ENCODE peak calls at places on chromosomes 11 and 22, in eight cellular contexts. C is HS-27A; L is A549; A is caudate nucleus; N is activated naive CD4-positive, alpha-beta T cell treated with Interleukin-2 at 50 U/mL for 16 hours; Y is stimulated activated CD8-positive, alpha-beta memory T cell treated with anti-CD3 and anti-CD28 coated beads, Interleukin-15, amount 100 ng/mL, for 1 hour; Z is HEK293T; J is naive thymus-derived CD4-positive, alpha-beta T cell. H is an unnamed sample.

GRCh38 chr11:120945042-120945441 is 78.9 kb upstream of the TBCEL start:
- DNase-seq in N (no peak), J (no peak), Z (no peak), C (no peak), Y (no peak), A (no peak), L (no peak), H (no peak)

GRCh38 chr11:115980747-115981475 is 476.7 kb upstream of the CADM1 start:
- DNase-seq in N (no peak), C (no peak), Z (no peak), L (no peak), A (no peak), J (no peak), Y (no peak), H (no peak)

GRCh38 chr22:50125029-50125428 is 35.2 kb downstream of the MOV10L1 start:
- DNase-seq in N (no peak), Y (no peak), J (no peak), Z (no peak), C (no peak), L (no peak), A (no peak), H (no peak)

GRCh38 chr11:134445601-134446325 is 33.7 kb upstream of the B3GAT1 start:
- DNase-seq in L (no peak), A (no peak), Z (no peak), C (no peak), Y (no peak), N (no peak), J (no peak), H (no peak)

GRCh38 chr11:17734418-17734911 is at the start of gene KCNC1:
- DNase-seq in N (no peak), Z (peak), C (no peak), L (peak), J (no peak), Y (no peak), A (no peak), H (peak)

GRCh38 chr11:10640308-10640707 is 53.2 kb downstream of the IRAG1 start:
- DNase-seq in L (no peak), Z (no peak), C (no peak), N (no peak), Y (no peak), J (no peak), A (no peak), H (no peak)

GRCh38 chr22:25741692-25742626 is at the start of gene MYO18B:
- DNase-seq in L (no peak), Y (no peak), Z (no peak), C (no peak), J (no peak), A (no peak), N (no peak), H (no peak)

GRCh38 chr22:41668971-41669911 is 19.4 kb downstream of the SNU13 start:
- DNase-seq in Z (no peak), J (no peak), A (no peak), Y (no peak), C (peak), N (no peak), L (peak), H (no peak)

GRCh38 chr22:38398609-38399401 is 56.2 kb downstream of the KCNJ4 start:
- DNase-seq in J (peak), Y (peak), Z (peak), A (peak), N (peak), C (no peak), L (peak), H (peak)

GRCh38 chr22:22853713-22854112 is 33.9 kb upstream of the IGLL5 start:
- DNase-seq in L (no peak), Z (no peak), C (no peak), N (no peak), A (no peak), J (no peak), Y (no peak), H (no peak)

GRCh38 chr11:94279996-94280395 is 24.4 kb upstream of the IZUMO1R start:
- DNase-seq in C (no peak), Z (no peak), A (no peak), N (no peak), Y (no peak), L (no peak), J (no peak), H (no peak)

GRCh38 chr11:122706261-122706660 is 50.7 kb downstream of the UBASH3B start:
- DNase-seq in J (no peak), Z (no peak), A (no peak), Y (no peak), C (no peak), N (no peak), L (peak), H (no peak)

GRCh38 chr11:45021001-45021400 is 70.3 kb upstream of the TP53I11 start:
- DNase-seq in N (no peak), L (no peak), Z (no peak), A (no peak), C (no peak), Y (no peak), J (no peak), H (no peak)

GRCh38 chr11:44627911-44628729 is 62.7 kb downstream of the CD82 start:
- DNase-seq in J (no peak), Y (no peak), A (peak), Z (no peak), C (no peak), N (peak), L (no peak), H (peak)

GRCh38 chr11:16805942-16806341 is 67.5 kb downstream of the C11orf58 start:
- DNase-seq in Z (no peak), L (peak), N (no peak), A (no peak), Y (no peak), C (no peak), J (no peak), H (no peak)

GRCh38 chr22:46315976-46316375 is 19.3 kb downstream of the GTSE1 start:
- DNase-seq in A (no peak), Y (no peak), J (no peak), Z (no peak), C (no peak), N (no peak), L (no peak), H (no peak)

GRCh38 chr22:19359554-19360299 is 68.2 kb upstream of the CLTCL1 start:
- DNase-seq in Y (no peak), A (no peak), Z (peak), L (no peak), N (no peak), J (no peak), C (no peak), H (no peak)

GRCh38 chr22:43343262-43343988 is at the start of gene SCUBE1:
- DNase-seq in A (no peak), Z (peak), Y (no peak), N (peak), L (peak), C (no peak), J (no peak), H (peak)

GRCh38 chr22:24380220-24381218 is 46.9 kb upstream of the ADORA2A start:
- DNase-seq in A (no peak), J (no peak), L (no peak), C (no peak), N (no peak), Z (no peak), Y (no peak), H (peak)

GRCh38 chr22:18983120-18983651 is 47.1 kb upstream of the PRODH start:
- DNase-seq in C (no peak), N (no peak), Y (no peak), Z (no peak), L (no peak), A (no peak), J (no peak), H (no peak)

GRCh38 chr22:46071451-46072029 is 78.8 kb upstream of the PPARA start:
- DNase-seq in J (peak), Z (peak), Y (no peak), N (peak), L (peak), A (peak), C (peak), H (peak)

GRCh38 chr11:119547511-119547910 is 124.5 kb upstream of the THY1 start:
- DNase-seq in Y (no peak), J (no peak), A (no peak), N (no peak), L (no peak), Z (no peak), C (no peak), H (no peak)

GRCh38 chr11:64712430-64713030 is 10.5 kb downstream of the NRXN2 start:
- DNase-seq in L (no peak), A (no peak), J (no peak), C (no peak), Y (no peak), N (no peak), Z (no peak), H (no peak)

GRCh38 chr11:70312401-70313357 is 42.2 kb downstream of the PPFIA1 start:
- DNase-seq in C (no peak), A (no peak), Y (no peak), N (no peak), Z (no peak), L (no peak), J (no peak), H (no peak)

GRCh38 chr11:15805726-15806125 is 550.6 kb downstream of the SOX6 start:
- DNase-seq in J (no peak), N (no peak), L (no peak), A (no peak), Z (no peak), Y (no peak), C (no peak), H (no peak)

GRCh38 chr11:69545976-69546617 is 64.6 kb downstream of the LINC01488 start:
- DNase-seq in Y (no peak), J (no peak), N (no peak), A (no peak), L (no peak), Z (no peak), C (no peak), H (no peak)

GRCh38 chr11:6320411-6321207 is at the start of gene CAVIN3:
- DNase-seq in Y (no peak), A (no peak), L (peak), C (peak), Z (no peak), N (peak), J (no peak), H (no peak)

GRCh38 chr11:34343153-34343552 is 14.7 kb downstream of the ABTB2 start:
- DNase-seq in A (no peak), J (no peak), Y (no peak), Z (no peak), L (peak), N (no peak), C (peak), H (no peak)

GRCh38 chr22:23822101-23822671 is 16.6 kb downstream of the DERL3 start:
- DNase-seq in Y (no peak), L (no peak), Z (no peak), N (no peak), A (no peak), J (no peak), C (no peak), H (no peak)

GRCh38 chr22:39175127-39176066 is 22.9 kb upstream of the CBX7 start:
- DNase-seq in Z (no peak), Y (no peak), L (peak), C (peak), A (no peak), N (no peak), J (no peak), H (no peak)

GRCh38 chr11:85540181-85540580 is 87.0 kb downstream of the DLG2 start:
- DNase-seq in Y (no peak), L (no peak), N (no peak), A (no peak), J (no peak), C (no peak), Z (no peak), H (no peak)

GRCh38 chr11:7306900-7307299 is 55.2 kb downstream of the SYT9 start:
- DNase-seq in Y (no peak), Z (no peak), L (no peak), N (no peak), J (no peak), C (no peak), A (no peak), H (no peak)

GRCh38 chr11:126139541-126140091 is 71.8 kb downstream of the RPUSD4 start:
- DNase-seq in A (no peak), J (no peak), Z (no peak), N (no peak), Y (no peak), C (no peak), L (no peak), H (no peak)

H was measured in BE2C.